ENCODE peak calls at places on chromosome X, in four cellular contexts. Q is mesothelial cell of epicardium; O is effector memory CD4-positive, alpha-beta T cell; M is heart right ventricle. S is an unnamed sample.

GRCh38 chrX:103236296-103236695 is 18.7 kb downstream of the TCEAL8 start:
- DNase-seq in Q (no peak), O (no peak), M (no peak), S (no peak)

GRCh38 chrX:121308276-121308805 is 260.9 kb downstream of the GLUD2 start:
- DNase-seq in Q (no peak), O (no peak), M (peak; percentile 4), S (peak; percentile 76)

GRCh38 chrX:7574325-7574724 is 268.6 kb upstream of the VCX start:
- DNase-seq in Q (no peak), O (no peak), M (peak; percentile 2), S (peak; percentile 0)

GRCh38 chrX:21885568-21885967 is 29.8 kb downstream of the YY2 start:
- DNase-seq in Q (no peak), O (no peak), M (no peak), S (peak; percentile 50)

GRCh38 chrX:110734894-110735541 is 60.6 kb downstream of the CHRDL1 start:
- DNase-seq in Q (no peak), O (no peak), M (no peak), S (peak; percentile 33)

GRCh38 chrX:150767045-150767395 is 73.8 kb downstream of the MTMR1 start:
- DNase-seq in Q (no peak), O (no peak), M (peak; percentile 23), S (peak; percentile 56)

GRCh38 chrX:103063191-103063845 is 653 bp downstream of the BEX1 start:
- DNase-seq in Q (no peak), O (no peak), M (no peak), S (peak; percentile 55)

GRCh38 chrX:40057405-40057804 is 40.4 kb downstream of the BCOR start:
- DNase-seq in Q (no peak), O (no peak), M (no peak), S (no peak)

GRCh38 chrX:65596270-65596669 is 61.7 kb upstream of the LAS1L start:
- DNase-seq in Q (no peak), O (peak; percentile 59), M (no peak), S (peak; percentile 50)

GRCh38 chrX:119756926-119757635 is 1.3 kb upstream of the SOWAHD start:
- DNase-seq in Q (no peak), O (no peak), M (no peak), S (no peak)

GRCh38 chrX:137432609-137433008 is 133.3 kb upstream of the ZIC3 start:
- DNase-seq in Q (no peak), O (no peak), M (no peak), S (no peak)

GRCh38 chrX:41759817-41760216 is 35.8 kb downstream of the GPR82 start:
- DNase-seq in Q (no peak), O (no peak), M (no peak), S (peak; percentile 58)

GRCh38 chrX:94178145-94178790 is 504.3 kb downstream of the FAM133A start:
- DNase-seq in Q (no peak), O (no peak), M (no peak), S (no peak)

GRCh38 chrX:7941390-7942042 is 14.3 kb upstream of the PNPLA4 start:
- DNase-seq in Q (no peak), O (no peak), M (no peak), S (peak; percentile 6)

GRCh38 chrX:352582-353314 is 34.0 kb downstream of the PPP2R3B start:
- DNase-seq in Q (peak; percentile 17), O (no peak), M (no peak), S (no peak)

GRCh38 chrX:119989905-119990408 is 46.4 kb upstream of the NKAP start:
- DNase-seq in Q (no peak), O (no peak), M (no peak), S (no peak)

GRCh38 chrX:110743679-110744340 is 51.8 kb downstream of the CHRDL1 start:
- DNase-seq in Q (no peak), O (no peak), M (no peak), S (no peak)

GRCh38 chrX:1534321-1535168 is 2.4 kb downstream of the P2RY8 start:
- DNase-seq in Q (no peak), O (peak; percentile 14), M (no peak), S (no peak)

GRCh38 chrX:153459976-153460375 is 10.4 kb downstream of the HAUS7 start:
- DNase-seq in Q (no peak), O (no peak), M (no peak), S (peak; percentile 55)

GRCh38 chrX:19774905-19775304 is 112.5 kb downstream of the SH3KBP1 start:
- DNase-seq in Q (no peak), O (no peak), M (no peak), S (no peak)

GRCh38 chrX:114959729-114960128 is 57.7 kb downstream of the IL13RA2 start:
- DNase-seq in Q (no peak), O (no peak), M (no peak), S (peak; percentile 44)

GRCh38 chrX:45757272-45757671 is 556.6 kb upstream of the DIPK2B start:
- DNase-seq in Q (no peak), O (no peak), M (no peak), S (no peak)

GRCh38 chrX:110131031-110131430 is 128.1 kb downstream of the TMEM164 start:
- DNase-seq in Q (no peak), O (no peak), M (no peak), S (no peak)

GRCh38 chrX:17632942-17633341 is 104.4 kb upstream of the SCML1 start:
- DNase-seq in Q (no peak), O (no peak), M (no peak), S (peak; percentile 2)

GRCh38 chrX:154840856-154841255 is 6.4 kb upstream of the SMIM9 start:
- DNase-seq in Q (no peak), O (no peak), M (no peak), S (peak; percentile 79)

S was measured in fibroblast of pulmonary artery.